ENCODE peak calls at places on chromosomes 2 and 18, in eight cellular contexts. J is hepatocyte; F is neural progenitor cell; X is CD8-positive, alpha-beta T cell; H is PC-9; L is IMR-90; Q is psoas muscle; P is mucosa of descending colon. W is an unnamed sample.

GRCh38 chr2:230865766-230866703 is 1.3 kb downstream of the ITM2C start:
- DNase-seq in J (peak; percentile 85), L (no peak), X (peak; percentile 47), P (peak; percentile 93), F (peak; percentile 64), H (no peak), Q (peak; percentile 62), W (peak; percentile 91)

GRCh38 chr18:63241317-63241712 is 78.3 kb downstream of the BCL2 start:
- DNase-seq in J (no peak), X (no peak), H (no peak), F (no peak), L (no peak), P (no peak), Q (no peak), W (no peak)

GRCh38 chr2:669323-669722 is 7.9 kb downstream of the TMEM18 start:
- DNase-seq in J (no peak), F (no peak), H (no peak), P (no peak), L (peak; percentile 84), X (no peak), Q (no peak), W (no peak)

GRCh38 chr2:138867341-138867740 is 87.2 kb upstream of the NXPH2 start:
- DNase-seq in Q (no peak), X (no peak), L (no peak), H (no peak), P (no peak), J (no peak), F (no peak), W (no peak)

GRCh38 chr18:8162797-8163196 is 446.4 kb upstream of the RAB12 start:
- DNase-seq in L (no peak), H (no peak), F (peak; percentile 15), X (no peak), P (no peak), J (peak; percentile 32), Q (no peak), W (no peak)

GRCh38 chr2:11573418-11574175 is 39.8 kb downstream of the GREB1 start:
- DNase-seq in F (no peak), P (no peak), H (no peak), X (no peak), L (peak; percentile 58), J (no peak), Q (peak; percentile 16), W (no peak)

GRCh38 chr2:158391876-158392275 is 64.7 kb downstream of the CCDC148 start:
- DNase-seq in P (no peak), Q (no peak), F (no peak), X (no peak), J (no peak), H (no peak), L (peak; percentile 16), W (no peak)

GRCh38 chr2:156077041-156077735 is 255.3 kb downstream of the NR4A2 start:
- DNase-seq in F (peak; percentile 11), H (no peak), J (no peak), X (no peak), P (no peak), Q (no peak), L (no peak), W (no peak)

GRCh38 chr2:48480526-48480925 is 49.4 kb upstream of the STON1 start:
- DNase-seq in J (no peak), H (no peak), F (no peak), Q (no peak), L (no peak), P (no peak), X (no peak), W (no peak)

GRCh38 chr2:106886916-106887758 is 1.2 kb upstream of the ST6GAL2 start:
- DNase-seq in P (peak; percentile 59), H (no peak), Q (no peak), X (no peak), J (peak; percentile 60), L (no peak), F (peak; percentile 71), W (peak; percentile 65)

GRCh38 chr2:202185816-202186221 is 52.6 kb downstream of the SUMO1 start:
- DNase-seq in J (no peak), H (peak; percentile 72), Q (no peak), P (no peak), L (peak; percentile 55), X (no peak), F (no peak), W (peak; percentile 25)

GRCh38 chr2:108365656-108366055 is 12.1 kb upstream of the SULT1C4 start:
- DNase-seq in L (no peak), X (no peak), J (no peak), Q (no peak), P (no peak), H (no peak), F (no peak), W (no peak)

GRCh38 chr2:128868686-128869551 is 550.3 kb upstream of the HS6ST1 start:
- DNase-seq in Q (no peak), J (no peak), P (no peak), H (no peak), X (no peak), L (no peak), F (no peak), W (no peak)

GRCh38 chr18:6613581-6613980 is 115.9 kb upstream of the ARHGAP28 start:
- DNase-seq in P (no peak), L (no peak), J (no peak), Q (no peak), H (no peak), X (no peak), F (no peak), W (no peak)

GRCh38 chr2:213232649-213233437 is 51.4 kb upstream of the SPAG16 start:
- DNase-seq in J (no peak), X (peak; percentile 58), L (peak; percentile 29), Q (no peak), P (no peak), F (peak; percentile 79), H (no peak), W (no peak)

GRCh38 chr2:213235741-213236140 is 48.5 kb upstream of the SPAG16 start:
- DNase-seq in H (no peak), Q (no peak), F (no peak), X (no peak), J (no peak), P (no peak), L (no peak), W (no peak)

GRCh38 chr2:213234641-213235040 is 49.6 kb upstream of the SPAG16 start:
- DNase-seq in X (no peak), H (no peak), L (no peak), J (no peak), Q (no peak), F (peak; percentile 83), P (no peak), W (no peak)

GRCh38 chr2:213231966-213232365 is 52.3 kb upstream of the SPAG16 start:
- DNase-seq in X (no peak), J (no peak), H (no peak), P (no peak), L (no peak), F (no peak), Q (no peak), W (no peak)

GRCh38 chr2:213233438-213234330 is 50.6 kb upstream of the SPAG16 start:
- DNase-seq in J (no peak), L (no peak), X (no peak), F (no peak), Q (no peak), H (no peak), P (no peak), W (no peak)
- H3K4me3 ChIP-seq in J (no peak overlapping the region), L (no peak overlapping the region), X (no peak overlapping the region), F (peak overlapping the region; percentile 34), Q (no peak overlapping the region), H (no peak overlapping the region), P (no peak overlapping the region), W (no peak overlapping the region)

DNA sequence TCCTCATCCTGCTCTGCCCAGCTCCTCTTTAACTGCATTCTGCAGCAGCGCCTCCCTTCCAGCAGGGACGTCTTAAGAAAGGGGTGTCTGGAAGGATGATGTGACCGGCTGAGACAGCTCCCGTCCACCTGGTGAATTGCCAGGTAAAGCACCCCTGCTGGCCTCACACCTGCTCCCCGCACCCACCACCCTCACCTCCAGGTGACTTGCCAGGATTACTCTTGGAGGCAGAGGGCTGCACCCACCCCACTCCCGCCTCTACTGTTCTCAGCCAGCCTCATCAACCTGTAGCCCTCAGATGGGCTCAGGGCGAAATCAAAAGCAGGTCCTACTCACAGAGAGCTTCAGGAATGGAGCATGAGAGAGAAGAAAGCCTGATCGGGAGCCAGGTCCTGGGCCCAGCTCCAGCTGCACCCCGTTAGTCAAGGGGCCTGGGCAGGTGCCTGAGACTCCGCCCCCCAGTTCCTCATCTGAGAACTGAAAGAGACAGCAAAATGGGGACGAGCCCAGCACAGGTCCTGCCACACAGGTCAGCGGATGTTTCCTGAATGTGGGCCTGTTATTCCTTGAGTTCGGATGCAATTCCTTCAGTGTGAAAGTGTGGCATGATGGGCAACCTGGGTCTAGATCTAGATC is 5.6 kb downstream of the ADRA2B start:
- DNase-seq in H (no peak), Q (no peak), X (no peak), F (no peak), J (no peak), P (peak; percentile 19), L (no peak), W (no peak)
- H3K4me1 ChIP-seq in H (no peaks in the 10 kb centered on the region), Q (no peaks in the 10 kb centered on the region), X (no peaks in the 10 kb centered on the region), F (peaks cover 23% of the 10 kb centered on the region), J (peaks cover 12% of the 10 kb centered on the region), P (no peaks in the 10 kb centered on the region), L (no peaks in the 10 kb centered on the region), W (no peaks in the 10 kb centered on the region)

DNA sequence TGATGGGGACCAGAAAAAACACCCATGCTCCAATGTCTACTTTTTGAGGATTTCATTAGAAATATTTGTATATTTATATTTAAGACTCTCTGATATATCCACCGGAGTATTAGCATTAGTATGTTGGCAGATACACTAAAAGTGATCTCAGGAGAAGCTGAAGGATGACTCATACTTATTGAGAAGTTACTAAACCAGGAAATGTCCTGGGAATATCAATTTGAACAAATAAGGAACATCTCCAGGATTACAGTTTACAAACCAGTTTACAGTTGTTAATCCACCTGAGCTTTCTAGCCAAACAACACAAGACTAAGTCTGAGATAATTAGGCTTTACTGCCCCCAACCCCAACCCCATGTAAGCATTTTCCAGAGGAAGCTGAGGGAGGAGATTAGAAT is 16.1 kb upstream of the DPP4 start:
- DNase-seq in X (no peak), H (peak; percentile 37), P (no peak), Q (no peak), J (no peak), L (peak; percentile 71), F (peak; percentile 15), W (no peak)
- H3K4me3 ChIP-seq in X (no peak overlapping the region), H (no peak overlapping the region), P (no peak overlapping the region), Q (no peak overlapping the region), J (no peak overlapping the region), L (no peak overlapping the region), F (no peak overlapping the region), W (no peak overlapping the region)

GRCh38 chr2:220275454-220275853 is 648.0 kb downstream of the SLC4A3 start:
- DNase-seq in H (peak; percentile 66), P (no peak), F (no peak), Q (no peak), L (no peak), X (no peak), J (no peak), W (no peak)

GRCh38 chr2:220269421-220269820 is 642.0 kb downstream of the SLC4A3 start:
- DNase-seq in X (no peak), F (peak; percentile 58), H (no peak), P (no peak), J (no peak), Q (no peak), L (no peak), W (no peak)

GRCh38 chr2:220272656-220273055 is 645.2 kb downstream of the SLC4A3 start:
- DNase-seq in X (no peak), H (peak; percentile 56), J (no peak), L (no peak), F (no peak), P (no peak), Q (no peak), W (no peak)

GRCh38 chr2:220273082-220273481 is 645.7 kb downstream of the SLC4A3 start:
- DNase-seq in P (no peak), L (no peak), X (no peak), F (no peak), H (peak; percentile 53), J (no peak), Q (no peak), W (no peak)

GRCh38 chr2:220270506-220271070 is 643.2 kb downstream of the SLC4A3 start:
- DNase-seq in P (no peak), Q (no peak), L (no peak), J (no peak), H (no peak), F (no peak), X (no peak), W (no peak)
- H3K4me1 ChIP-seq in P (no peaks in the 10 kb centered on the region), Q (no peaks in the 10 kb centered on the region), L (peaks cover 2% of the 10 kb centered on the region), J (peaks cover 7% of the 10 kb centered on the region), H (peaks cover 25% of the 10 kb centered on the region), F (peaks cover 19% of the 10 kb centered on the region), X (no peaks in the 10 kb centered on the region), W (no peaks in the 10 kb centered on the region)

W was measured in colonic mucosa.